ENCODE peak calls at places on chromosomes 3 and 15, in seven cellular contexts. L is lung, Y is Panc1, Q is mesothelial cell of epicardium, F is tibial nerve, W is cardiac fibroblast, J is fibroblast of mammary gland. H is an unnamed sample.
A peak's percentile ranks its signal among the peaks of the same experiment; 100 is the strongest.

GRCh38 chr3:154886437-154886836 is 193.7 kb upstream of the MME start:
- DNase-seq in F (no peak), L (no peak), Y (no peak), Q (no peak), W (peak; percentile 99), J (peak; percentile 100), H (no peak)

GRCh38 chr3:194306109-194306686 is 44.9 kb downstream of the CPN2 start:
- DNase-seq in Y (no peak), F (no peak), Q (peak; percentile 14), L (no peak), J (no peak), W (no peak), H (no peak)

GRCh38 chr3:18389108-18389733 is 35.9 kb downstream of the SATB1 start:
- DNase-seq in J (peak; percentile 24), W (peak; percentile 44), Q (no peak), F (no peak), Y (no peak), L (no peak), H (no peak)

GRCh38 chr3:172749201-172749965 is 1.1 kb upstream of the ECT2 start:
- DNase-seq in F (no peak), Y (peak; percentile 91), W (peak; percentile 98), Q (no peak), J (peak; percentile 96), L (peak; percentile 47), H (no peak)

GRCh38 chr15:79834496-79834895 is 62.3 kb downstream of the MTHFS start:
- DNase-seq in Y (no peak), W (no peak), L (peak; percentile 88), J (no peak), F (no peak), Q (no peak), H (no peak)

GRCh38 chr15:89112341-89112971 is 24.2 kb downstream of the ABHD2 start:
- DNase-seq in J (peak; percentile 72), W (peak; percentile 68), Y (no peak), F (no peak), Q (no peak), L (no peak), H (no peak)

GRCh38 chr3:123884258-123884831 is at the start of gene MYLK:
- DNase-seq in W (peak; percentile 85), L (peak; percentile 74), Y (no peak), F (no peak), Q (peak; percentile 60), J (peak; percentile 81), H (peak; percentile 64)

GRCh38 chr15:67164401-67164791 is 90.1 kb downstream of the AAGAB start:
- DNase-seq in W (peak; percentile 61), F (no peak), Y (no peak), J (peak; percentile 47), L (peak; percentile 75), Q (no peak), H (no peak)

GRCh38 chr3:99006686-99007085 is 105.2 kb upstream of the DCBLD2 start:
- DNase-seq in J (no peak), Q (no peak), Y (no peak), L (no peak), F (no peak), W (no peak), H (no peak)

GRCh38 chr15:62849316-62850129 is 193.0 kb upstream of the TPM1 start:
- DNase-seq in W (no peak), L (no peak), Y (no peak), J (no peak), F (no peak), Q (no peak), H (no peak)

GRCh38 chr3:184145120-184145524 is 10.0 kb downstream of the EIF2B5 start:
- DNase-seq in W (peak; percentile 70), F (no peak), L (peak; percentile 55), Y (no peak), Q (no peak), J (peak; percentile 70), H (no peak)

GRCh38 chr3:13259831-13260230 is 160.3 kb downstream of the NUP210 start:
- DNase-seq in Y (no peak), L (no peak), Q (no peak), J (no peak), W (no peak), F (no peak), H (no peak)

GRCh38 chr3:13260259-13261103 is 159.6 kb downstream of the NUP210 start:
- DNase-seq in Y (no peak), L (no peak), W (no peak), Q (no peak), J (no peak), F (no peak), H (no peak)

GRCh38 chr3:13258280-13258679 is 161.8 kb downstream of the NUP210 start:
- DNase-seq in F (no peak), J (no peak), L (no peak), Y (no peak), W (no peak), Q (no peak), H (no peak)

GRCh38 chr3:13261104-13261800 is 158.9 kb downstream of the NUP210 start:
- DNase-seq in W (no peak), Q (no peak), L (no peak), Y (no peak), J (no peak), F (no peak), H (no peak)

GRCh38 chr3:13258986-13259514 is 161.1 kb downstream of the NUP210 start:
- DNase-seq in W (no peak), F (no peak), J (no peak), Q (no peak), Y (no peak), L (no peak), H (no peak)
- TF ChIP-seq CTCF in W (no peak), F (no peak), J (no peak), Q (no peak), Y (no peak), L (no peak), H (no peak)

DNA sequence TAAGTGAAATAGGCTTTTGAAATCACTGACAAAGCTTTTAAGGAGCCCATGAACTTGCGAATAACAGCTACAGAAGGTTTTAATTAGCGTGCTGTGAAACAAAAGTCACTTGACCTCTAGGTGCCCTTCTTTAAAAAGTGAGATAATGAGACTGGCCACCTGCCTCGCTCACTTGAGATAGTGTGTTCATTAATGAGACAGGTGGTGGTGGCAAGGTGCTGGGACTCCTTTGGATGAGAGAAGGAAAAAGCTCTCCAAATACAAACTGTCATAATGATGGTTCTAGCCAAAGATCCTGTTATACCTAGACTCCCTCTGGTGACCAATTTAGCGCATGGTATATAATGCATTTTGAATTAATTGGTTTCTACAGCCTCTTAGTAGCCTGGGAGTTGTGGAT is 22.7 kb upstream of the IREB2 start:
- DNase-seq in Y (no peak), J (peak; percentile 23), Q (no peak), L (no peak), W (peak; percentile 47), F (no peak), H (no peak)
- TF ChIP-seq CTCF in Y (no peak), J (peak; percentile 34), Q (peak; percentile 51), L (no peak), W (peak; percentile 31), F (peak; percentile 15), H (peak; percentile 38)

DNA sequence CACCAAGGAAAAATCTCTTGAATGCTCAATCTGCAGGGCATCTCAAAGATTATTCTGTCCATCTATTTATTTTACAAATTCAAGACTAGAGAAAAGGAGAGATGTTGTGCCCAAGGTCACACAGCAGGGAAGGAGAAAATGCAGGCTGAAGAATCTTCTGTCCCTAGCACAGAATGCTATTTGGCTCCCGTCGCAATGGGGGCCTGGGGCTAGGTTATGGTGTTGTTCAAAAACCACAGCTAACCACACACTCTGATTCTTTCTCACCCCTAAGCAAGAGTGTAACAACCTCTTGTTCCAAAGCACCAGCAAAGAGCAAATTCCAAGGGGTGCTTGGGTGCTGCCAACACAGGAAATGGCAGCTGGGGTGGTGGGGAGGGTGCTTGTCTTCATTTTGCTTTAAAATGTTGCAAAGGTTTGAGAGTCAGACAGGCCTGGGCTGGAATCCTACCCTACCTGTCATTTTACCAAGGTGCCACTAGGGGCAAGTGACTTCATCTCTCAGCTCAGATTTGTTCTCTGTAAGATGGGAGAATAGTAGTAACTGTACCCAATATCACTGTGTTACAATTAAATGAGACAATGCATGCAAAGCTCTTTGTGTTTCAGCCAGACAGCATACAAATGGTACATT is 112.5 kb downstream of the ADAMTS9 start:
- DNase-seq in Y (peak; percentile 4), J (peak; percentile 38), W (peak; percentile 43), L (no peak), F (no peak), Q (no peak), H (no peak)
- TF ChIP-seq CTCF in Y (peak; percentile 47), J (peak; percentile 62), W (peak; percentile 59), L (no peak), F (peak; percentile 25), Q (peak; percentile 71), H (peak; percentile 48)

GRCh38 chr3:42119558-42120355 is 28.6 kb downstream of the TRAK1 start:
- DNase-seq in Y (no peak), J (no peak), F (no peak), Q (no peak), L (no peak), W (peak; percentile 21), H (no peak)

GRCh38 chr3:42120866-42121265 is 29.7 kb downstream of the TRAK1 start:
- DNase-seq in F (no peak), J (no peak), Y (no peak), W (peak; percentile 59), L (no peak), Q (no peak), H (no peak)

GRCh38 chr3:42117175-42118008 is 26.2 kb downstream of the TRAK1 start:
- DNase-seq in Q (no peak), W (peak; percentile 81), L (peak; percentile 59), F (no peak), J (peak; percentile 67), Y (no peak), H (no peak)

GRCh38 chr3:42116466-42116865 is 25.3 kb downstream of the TRAK1 start:
- DNase-seq in Q (no peak), J (peak; percentile 35), F (no peak), L (no peak), W (no peak), Y (no peak), H (no peak)

DNA sequence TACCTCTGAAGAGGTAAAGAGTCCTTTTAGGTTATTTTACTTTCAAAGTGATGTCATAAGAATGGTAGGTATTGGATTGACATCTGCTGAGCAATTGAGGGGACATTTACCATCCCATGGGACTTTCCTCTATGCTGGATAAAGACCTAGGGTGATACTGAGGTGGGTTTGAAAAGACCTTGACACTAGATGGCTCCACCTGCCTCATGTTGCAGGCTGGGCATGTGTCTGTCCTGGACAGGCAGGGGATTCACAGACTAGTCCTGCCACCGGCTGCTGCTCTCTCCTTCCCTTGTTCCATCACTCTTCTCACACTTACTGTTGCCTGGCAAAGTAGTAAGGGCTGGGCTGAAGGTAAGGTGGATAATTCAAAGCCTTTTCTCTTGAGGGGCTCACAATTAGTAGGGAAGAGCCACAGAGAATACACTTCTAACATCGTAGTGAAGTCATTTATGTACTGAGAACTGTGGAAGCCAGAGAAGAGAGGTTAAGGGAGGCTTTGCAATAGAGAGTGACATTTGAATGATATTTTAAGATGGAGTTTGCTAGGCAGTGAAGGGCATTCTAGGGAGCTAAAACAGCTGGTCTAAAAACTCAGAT is 27.7 kb downstream of the TRAK1 start:
- DNase-seq in J (peak; percentile 48), W (peak; percentile 60), Q (no peak), L (no peak), Y (no peak), F (no peak), H (peak; percentile 53)
- TF ChIP-seq CTCF in J (peak; percentile 39), W (peak; percentile 35), Q (no peak), L (peak; percentile 16), Y (peak; percentile 54), F (no peak), H (peak; percentile 46)

GRCh38 chr3:153291052-153291689 is 129.1 kb downstream of the RAP2B start:
- DNase-seq in W (peak; percentile 63), Y (no peak), L (no peak), F (no peak), J (peak; percentile 52), Q (no peak), H (no peak)
- TF ChIP-seq CTCF in W (peak; percentile 65), Y (peak; percentile 81), L (peak; percentile 22), F (no peak), J (peak; percentile 66), Q (no peak), H (peak; percentile 53)

GRCh38 chr3:36992806-36993325 is at the start of gene EPM2AIP1:
- DNase-seq in L (peak; percentile 100), Y (no peak), J (no peak), Q (peak; percentile 64), W (no peak), F (no peak), H (no peak)
- TF ChIP-seq CTCF in L (no peak), Y (no peak), J (peak; percentile 4), Q (no peak), W (peak; percentile 23), F (peak; percentile 54), H (no peak)

H was measured in D721Med.